ENCODE peak calls at places on chromosomes 6 and 20, in six cellular contexts. E, V, Z, M, D and T are unnamed samples.
A peak's percentile ranks its signal among the peaks of the same experiment; 100 is the strongest.

GRCh38 chr6:28000351-28001045 is 43.5 kb downstream of the OR2B6 start:
- DNase-seq in V (no peak), M (no peak), D (no peak), E (no peak), Z (no peak), T (no peak)

GRCh38 chr6:56714982-56715456 is 72.3 kb upstream of the DST start:
- DNase-seq in Z (peak; percentile 88), M (no peak), V (peak; percentile 94), E (no peak), D (no peak), T (no peak)

GRCh38 chr6:144637535-144637934 is 352.4 kb downstream of the UTRN start:
- DNase-seq in V (no peak), M (no peak), Z (no peak), E (no peak), D (no peak), T (no peak)

GRCh38 chr6:135274561-135275293 is 93.6 kb downstream of the MYB start:
- DNase-seq in Z (no peak), V (no peak), D (no peak), E (no peak), M (no peak), T (no peak)

GRCh38 chr20:38800882-38801281 is 4.6 kb upstream of the PPP1R16B start:
- DNase-seq in Z (no peak), E (no peak), M (no peak), D (no peak), V (no peak), T (no peak)

GRCh38 chr6:106974999-106975698 is 620 bp upstream of the CD24 start:
- DNase-seq in Z (no peak), M (no peak), D (peak; percentile 24), E (no peak), V (no peak), T (peak; percentile 54)

GRCh38 chr6:135664527-135664926 is 167.0 kb upstream of the AHI1 start:
- DNase-seq in Z (no peak), V (no peak), D (no peak), M (no peak), E (no peak), T (no peak)

GRCh38 chr20:63696311-63696627 is 183 bp upstream of the TNFRSF6B start:
- DNase-seq in D (peak; percentile 42), Z (no peak), M (no peak), V (no peak), E (no peak), T (no peak)

GRCh38 chr6:90144396-90144795 is 152.2 kb downstream of the BACH2 start:
- DNase-seq in V (no peak), Z (no peak), M (no peak), D (no peak), E (no peak), T (no peak)